ENCODE peak calls at places on chromosomes 11 and 22, in five cellular contexts. One of them, this sample, is unnamed.

GRCh38 chr11:93330446-93330984 is at the start of gene DEUP1:
- DNase-seq in NCI-H345: peak; percentile 79
- DNase-seq in EL: peak; percentile 6
- DNase-seq in stomach: peak; percentile 43
- DNase-seq in T-cell: no peak
- DNase-seq in this sample: peak; percentile 45

GRCh38 chr11:70568504-70569172 is 170.3 kb downstream of the CTTN start:
- DNase-seq in NCI-H345: no peak
- DNase-seq in EL: peak; percentile 38
- DNase-seq in stomach: no peak
- DNase-seq in T-cell: no peak
- DNase-seq in this sample: peak; percentile 40

GRCh38 chr22:37627545-37627944 is 11.9 kb upstream of the SH3BP1 start:
- DNase-seq in NCI-H345: no peak
- DNase-seq in EL: no peak
- DNase-seq in stomach: no peak
- DNase-seq in T-cell: peak; percentile 44
- DNase-seq in this sample: no peak

GRCh38 chr22:36914383-36914752 is 940 bp downstream of the CSF2RB start:
- DNase-seq in NCI-H345: no peak
- DNase-seq in EL: no peak
- DNase-seq in stomach: no peak
- DNase-seq in T-cell: no peak
- DNase-seq in this sample: no peak

GRCh38 chr22:17733484-17733883 is 40.8 kb downstream of the BID start:
- DNase-seq in NCI-H345: no peak
- DNase-seq in EL: peak; percentile 12
- DNase-seq in stomach: no peak
- DNase-seq in T-cell: no peak
- DNase-seq in this sample: no peak

GRCh38 chr11:6403539-6403938 is 13.3 kb downstream of the SMPD1 start:
- DNase-seq in NCI-H345: no peak
- DNase-seq in EL: no peak
- DNase-seq in stomach: no peak
- DNase-seq in T-cell: no peak
- DNase-seq in this sample: no peak

GRCh38 chr11:1863352-1864215 is 10.7 kb downstream of the LSP1 start:
- DNase-seq in NCI-H345: peak; percentile 45
- DNase-seq in EL: peak; percentile 91
- DNase-seq in stomach: peak; percentile 75
- DNase-seq in T-cell: no peak
- DNase-seq in this sample: peak; percentile 93

GRCh38 chr11:120994460-120994859 is 29.4 kb upstream of the TBCEL start:
- DNase-seq in NCI-H345: no peak
- DNase-seq in EL: no peak
- DNase-seq in stomach: no peak
- DNase-seq in T-cell: no peak
- DNase-seq in this sample: no peak

GRCh38 chr11:61418136-61418535 is 11.6 kb downstream of the CPSF7 start:
- DNase-seq in NCI-H345: no peak
- DNase-seq in EL: no peak
- DNase-seq in stomach: no peak
- DNase-seq in T-cell: no peak
- DNase-seq in this sample: no peak

GRCh38 chr11:134474942-134475341 is 62.9 kb upstream of the B3GAT1 start:
- DNase-seq in NCI-H345: no peak
- DNase-seq in EL: no peak
- DNase-seq in stomach: no peak
- DNase-seq in T-cell: no peak
- DNase-seq in this sample: no peak

GRCh38 chr22:38879102-38879729 is 7.2 kb upstream of the CBX6 start:
- DNase-seq in NCI-H345: no peak
- DNase-seq in EL: no peak
- DNase-seq in stomach: no peak
- DNase-seq in T-cell: no peak
- DNase-seq in this sample: no peak

GRCh38 chr11:120186799-120187591 is 23.8 kb upstream of the OAF start:
- DNase-seq in NCI-H345: no peak
- DNase-seq in EL: no peak
- DNase-seq in stomach: peak; percentile 50
- DNase-seq in T-cell: no peak
- DNase-seq in this sample: peak; percentile 56

GRCh38 chr22:49693416-49693815 is 134.3 kb downstream of the BRD1 start:
- DNase-seq in NCI-H345: no peak
- DNase-seq in EL: no peak
- DNase-seq in stomach: peak; percentile 14
- DNase-seq in T-cell: no peak
- DNase-seq in this sample: no peak

GRCh38 chr22:43305806-43306205 is 37.4 kb downstream of the SCUBE1 start:
- DNase-seq in NCI-H345: no peak
- DNase-seq in EL: no peak
- DNase-seq in stomach: no peak
- DNase-seq in T-cell: no peak
- DNase-seq in this sample: no peak

GRCh38 chr11:5605849-5606248 is 9.4 kb downstream of the TRIM6 start:
- DNase-seq in NCI-H345: peak; percentile 1
- DNase-seq in EL: peak; percentile 94
- DNase-seq in stomach: no peak
- DNase-seq in T-cell: no peak
- DNase-seq in this sample: no peak

GRCh38 chr22:19832476-19833108 is 22.1 kb downstream of the GNB1L start:
- DNase-seq in NCI-H345: no peak
- DNase-seq in EL: no peak
- DNase-seq in stomach: peak; percentile 9
- DNase-seq in T-cell: no peak
- DNase-seq in this sample: no peak

GRCh38 chr11:37597776-37598175 is 999.7 kb upstream of the RAG2 start:
- DNase-seq in NCI-H345: no peak
- DNase-seq in EL: no peak
- DNase-seq in stomach: no peak
- DNase-seq in T-cell: no peak
- DNase-seq in this sample: no peak

GRCh38 chr11:57566035-57566504 is 1.4 kb downstream of the UBE2L6 start:
- DNase-seq in NCI-H345: peak; percentile 2
- DNase-seq in EL: peak; percentile 71
- DNase-seq in stomach: peak; percentile 59
- DNase-seq in T-cell: no peak
- DNase-seq in this sample: no peak

This sample was measured in psoas muscle.